ENCODE peak calls at places on chromosomes 3 and 15, in four cellular contexts. V is natural killer cell; W is dorsolateral prefrontal cortex; T is stimulated activated CD8-positive, alpha-beta memory T cell treated with anti-CD3 and anti-CD28 coated beads, Interleukin-7, amount 100 ng/mL, for 4 hours. C is an unnamed sample.

GRCh38 chr3:186003610-186004009 is 65.8 kb upstream of the TRA2B start:
- DNase-seq in T (no peak), W (no peak), V (no peak), C (no peak)

GRCh38 chr3:144272715-144273114 is 301.1 kb downstream of the DIPK2A start:
- DNase-seq in V (no peak), T (no peak), W (no peak), C (no peak)

GRCh38 chr3:122004123-122004522 is 17.9 kb downstream of the ILDR1 start:
- DNase-seq in W (no peak), T (no peak), V (no peak), C (no peak)

GRCh38 chr3:85533586-85533985 is 574.8 kb downstream of the CADM2 start:
- DNase-seq in V (no peak), T (no peak), W (no peak), C (no peak)

GRCh38 chr3:172341482-172342059 is 106.7 kb downstream of the GHSR start:
- DNase-seq in T (no peak), V (no peak), W (no peak), C (no peak)

GRCh38 chr3:42090973-42091731 is at the start of gene TRAK1:
- DNase-seq in T (no peak), V (no peak), W (no peak), C (no peak)

GRCh38 chr15:65211157-65211982 is at the start of gene CILP:
- DNase-seq in V (no peak), W (no peak), T (no peak), C (peak; percentile 45)

GRCh38 chr3:194779729-194780224 is 94.1 kb downstream of the FAM43A start:
- DNase-seq in V (no peak), T (no peak), W (peak; percentile 20), C (peak; percentile 16)

GRCh38 chr3:187742351-187743171 is 2.7 kb downstream of the BCL6 start:
- DNase-seq in W (no peak), V (no peak), T (no peak), C (no peak)

GRCh38 chr3:23611737-23612295 is 193.9 kb upstream of the UBE2E1 start:
- DNase-seq in V (no peak), T (no peak), W (peak; percentile 86), C (peak; percentile 68)

GRCh38 chr3:197949191-197949766 is 711 bp upstream of the RPL35A start:
- DNase-seq in W (no peak), V (no peak), T (no peak), C (no peak)